ENCODE peak calls at places on chromosomes 11 and 22, in seven cellular contexts. Q, T, D, A, G, F and L are unnamed samples.

GRCh38 chr22:49406879-49407587 is 420.6 kb downstream of the BRD1 start:
- DNase-seq in G (no peak), T (no peak), A (no peak), F (peak; percentile 51), D (no peak), Q (no peak), L (no peak)

GRCh38 chr11:27673979-27674663 is 26.1 kb downstream of the BDNF start:
- DNase-seq in T (no peak), D (no peak), A (no peak), G (no peak), F (no peak), Q (no peak), L (no peak)

GRCh38 chr11:68843703-68844312 is 2.1 kb upstream of the CPT1A start:
- DNase-seq in Q (no peak), T (peak; percentile 67), G (peak; percentile 62), A (peak; percentile 57), F (peak; percentile 81), D (no peak), L (peak; percentile 66)

GRCh38 chr22:46681010-46681409 is 57.0 kb downstream of the CERK start:
- DNase-seq in A (no peak), Q (no peak), F (no peak), D (no peak), G (no peak), T (no peak), L (no peak)

GRCh38 chr11:46669606-46670243 is 30.7 kb downstream of the ARHGAP1 start:
- DNase-seq in F (no peak), T (no peak), Q (no peak), D (no peak), G (no peak), A (peak; percentile 18), L (no peak)

GRCh38 chr11:45048870-45049825 is 97.3 kb upstream of the PRDM11 start:
- DNase-seq in G (peak; percentile 72), F (no peak), A (no peak), T (no peak), D (no peak), Q (no peak), L (no peak)

GRCh38 chr11:66749091-66749490 is 20.1 kb upstream of the SPTBN2 start:
- DNase-seq in F (no peak), T (no peak), A (no peak), D (no peak), G (no peak), Q (no peak), L (no peak)

GRCh38 chr11:67082071-67082791 is 25.6 kb downstream of the RHOD start:
- DNase-seq in F (no peak), G (peak; percentile 27), Q (no peak), T (no peak), D (no peak), A (peak; percentile 45), L (no peak)

GRCh38 chr11:36311926-36312592 is 16.0 kb downstream of the PRR5L start:
- DNase-seq in F (no peak), A (no peak), T (no peak), Q (no peak), D (peak; percentile 25), G (no peak), L (no peak)

GRCh38 chr11:56066980-56067379 is 26.1 kb upstream of the OR8I2 start:
- DNase-seq in G (no peak), T (no peak), Q (no peak), F (no peak), D (no peak), A (no peak), L (no peak)

GRCh38 chr11:134949716-134950115 is 537.7 kb upstream of the B3GAT1 start:
- DNase-seq in G (peak; percentile 10), F (no peak), Q (peak; percentile 48), T (no peak), A (no peak), D (no peak), L (no peak)

GRCh38 chr11:9735919-9736318 is 72.0 kb downstream of the SWAP70 start:
- DNase-seq in T (no peak), G (no peak), D (no peak), F (no peak), A (no peak), Q (no peak), L (no peak)

GRCh38 chr11:93541884-93542752 is 1.1 kb downstream of the SMCO4 start:
- DNase-seq in G (peak; percentile 39), T (no peak), A (peak; percentile 59), Q (peak; percentile 52), F (no peak), D (peak; percentile 46), L (no peak)

GRCh38 chr11:15622231-15622890 is 507.6 kb downstream of the INSC start:
- DNase-seq in Q (no peak), G (no peak), F (no peak), D (no peak), T (no peak), A (peak; percentile 90), L (no peak)

GRCh38 chr11:113991718-113992458 is 17.0 kb downstream of the HTR3A start:
- DNase-seq in Q (peak; percentile 12), A (no peak), F (no peak), G (peak; percentile 20), T (no peak), D (no peak), L (no peak)

GRCh38 chr22:31504282-31504681 is 7.9 kb downstream of the SFI1 start:
- DNase-seq in T (no peak), Q (peak; percentile 58), F (no peak), G (peak; percentile 31), A (no peak), D (no peak), L (no peak)

GRCh38 chr22:18955696-18956095 is 19.6 kb upstream of the PRODH start:
- DNase-seq in G (no peak), Q (no peak), D (no peak), T (no peak), F (no peak), A (no peak), L (no peak)

GRCh38 chr22:30872282-30873041 is 96.1 kb downstream of the MORC2 start:
- DNase-seq in A (no peak), T (no peak), G (no peak), D (no peak), Q (no peak), F (peak; percentile 55), L (no peak)

GRCh38 chr11:72954860-72955259 is 140.6 kb downstream of the ATG16L2 start:
- DNase-seq in G (no peak), Q (no peak), A (no peak), F (no peak), D (no peak), T (no peak), L (no peak)

GRCh38 chr11:93579187-93579773 is 36.1 kb upstream of the SMCO4 start:
- DNase-seq in F (no peak), G (no peak), Q (no peak), A (no peak), D (no peak), T (no peak), L (no peak)

GRCh38 chr11:130609121-130610035 is 160.9 kb downstream of the ADAMTS15 start:
- DNase-seq in F (peak; percentile 36), D (no peak), G (peak; percentile 95), T (no peak), Q (peak; percentile 56), A (no peak), L (no peak)

GRCh38 chr11:110782616-110783015 is 70.4 kb upstream of the ARHGAP20 start:
- DNase-seq in D (no peak), Q (no peak), A (no peak), F (no peak), G (no peak), T (no peak), L (no peak)

GRCh38 chr11:96188625-96189006 is 154.4 kb downstream of the MAML2 start:
- DNase-seq in T (no peak), A (no peak), D (peak; percentile 56), Q (peak; percentile 67), G (peak; percentile 65), F (no peak), L (no peak)

GRCh38 chr11:128399722-128400121 is 187.6 kb downstream of the ETS1 start:
- DNase-seq in D (no peak), T (no peak), A (no peak), Q (no peak), F (no peak), G (no peak), L (no peak)

GRCh38 chr11:130772266-130773227 is 143.7 kb downstream of the SNX19 start:
- DNase-seq in D (peak; percentile 88), G (peak; percentile 96), A (no peak), T (no peak), Q (peak; percentile 99), F (no peak), L (no peak)

GRCh38 chr11:91946397-91947090 is 278.1 kb upstream of the FAT3 start:
- DNase-seq in F (no peak), Q (no peak), A (no peak), G (no peak), T (no peak), D (no peak), L (no peak)

GRCh38 chr11:26286472-26287066 is 45.4 kb upstream of the ANO3 start:
- DNase-seq in Q (peak; percentile 12), A (peak; percentile 87), F (no peak), G (peak; percentile 53), T (no peak), D (no peak), L (peak; percentile 49)
- TF ChIP-seq CTCF in Q (peak; percentile 46), A (peak; percentile 70), F (peak; percentile 71), G (peak; percentile 63), T (peak; percentile 28), D (peak; percentile 38), L (peak; percentile 50)

GRCh38 chr11:39617971-39618370 is 1841.5 kb downstream of the LRRC4C start:
- DNase-seq in Q (no peak), F (no peak), G (no peak), T (no peak), A (no peak), D (no peak), L (no peak)
- TF ChIP-seq CTCF in Q (no peak), F (no peak), G (no peak), T (no peak), A (no peak), D (no peak), L (no peak)

GRCh38 chr22:37782340-37783168 is 25.2 kb upstream of the GCAT start:
- DNase-seq in G (no peak), F (no peak), Q (peak; percentile 85), T (peak; percentile 97), D (peak; percentile 73), A (no peak), L (no peak)

GRCh38 chr22:37778370-37779009 is 29.2 kb upstream of the GCAT start:
- DNase-seq in F (no peak), T (no peak), G (no peak), A (no peak), Q (no peak), D (no peak), L (no peak)

GRCh38 chr22:37777122-37777687 is 30.5 kb upstream of the GCAT start:
- DNase-seq in G (peak; percentile 59), D (peak; percentile 85), T (peak; percentile 84), Q (peak; percentile 88), F (no peak), A (no peak), L (peak; percentile 23)

GRCh38 chr22:37784829-37785495 is 22.8 kb upstream of the GCAT start:
- DNase-seq in G (no peak), A (no peak), T (peak; percentile 74), Q (no peak), D (no peak), F (no peak), L (no peak)

GRCh38 chr22:37781434-37782059 is 26.2 kb upstream of the GCAT start:
- DNase-seq in D (no peak), A (peak; percentile 33), T (no peak), Q (no peak), G (no peak), F (no peak), L (no peak)
- TF ChIP-seq CTCF in D (peak; percentile 37), A (peak; percentile 20), T (peak; percentile 66), Q (peak; percentile 22), G (peak; percentile 35), F (peak; percentile 50), L (no peak)

GRCh38 chr11:117818036-117818858 is 6.3 kb downstream of the FXYD2 start:
- DNase-seq in T (no peak), A (no peak), F (no peak), G (no peak), Q (no peak), D (no peak), L (no peak)
- TF ChIP-seq CTCF in T (no peak), A (no peak), F (peak; percentile 24), G (no peak), Q (no peak), D (no peak), L (peak; percentile 12)